ENCODE peak calls at places on chromosomes 2 and 18, in ten cellular contexts. G is K562, K is thyroid gland, Z is ascending aorta, M is neural progenitor cell, T is right atrium auricular region, C is pancreas, U is colonic mucosa, L is PC-9, S is psoas muscle. O is an unnamed sample.

GRCh38 chr2:180374502-180375281 is 367.6 kb upstream of the CWC22 start:
- DNase-seq in G (no peak), K (no peak), Z (no peak), M (no peak), T (no peak), C (no peak), U (no peak), L (no peak), S (no peak), O (no peak)

GRCh38 chr2:68769586-68770270 is 35.1 kb downstream of the ARHGAP25 start:
- DNase-seq in G (no peak), K (no peak), Z (no peak), M (no peak), T (no peak), C (no peak), U (no peak), L (no peak), S (no peak), O (no peak)

GRCh38 chr18:46469186-46469915 is 187.7 kb downstream of the LOXHD1 start:
- DNase-seq in G (no peak), K (peak; percentile 41), Z (no peak), M (peak; percentile 20), T (no peak), C (no peak), U (no peak), L (peak; percentile 55), S (no peak), O (no peak)

GRCh38 chr18:55300469-55301195 is 287.4 kb downstream of the TCF4 start:
- DNase-seq in G (peak; percentile 22), K (no peak), Z (no peak), M (no peak), T (no peak), C (no peak), U (no peak), L (no peak), S (no peak), O (peak; percentile 33)

GRCh38 chr2:218964041-218964771 is 4.7 kb downstream of the CDK5R2 start:
- DNase-seq in G (peak; percentile 42), K (no peak), Z (no peak), M (peak; percentile 48), T (no peak), C (no peak), U (no peak), L (peak; percentile 17), S (no peak), O (no peak)

GRCh38 chr2:88656690-88657089 is 29.4 kb upstream of the EIF2AK3 start:
- DNase-seq in G (no peak), K (peak; percentile 6), Z (peak; percentile 68), M (no peak), T (no peak), C (no peak), U (no peak), L (no peak), S (no peak), O (no peak)

GRCh38 chr2:96099861-96100798 is 16.2 kb downstream of the ADRA2B start:
- DNase-seq in G (no peak), K (peak; percentile 1), Z (peak; percentile 53), M (no peak), T (peak; percentile 51), C (no peak), U (peak; percentile 11), L (no peak), S (no peak), O (peak; percentile 7)

GRCh38 chr2:105698820-105699219 is 45.9 kb upstream of the NCK2 start:
- DNase-seq in G (no peak), K (no peak), Z (no peak), M (no peak), T (no peak), C (no peak), U (no peak), L (no peak), S (no peak), O (no peak)

GRCh38 chr2:149145314-149146295 is 107.1 kb downstream of the LYPD6B start:
- DNase-seq in G (no peak), K (no peak), Z (no peak), M (no peak), T (no peak), C (no peak), U (no peak), L (no peak), S (no peak), O (no peak)

GRCh38 chr2:141341444-141341843 is 789.4 kb downstream of the LRP1B start:
- DNase-seq in G (no peak), K (no peak), Z (no peak), M (no peak), T (no peak), C (no peak), U (no peak), L (no peak), S (no peak), O (no peak)

GRCh38 chr2:63643486-63643885 is 54.7 kb downstream of the MDH1 start:
- DNase-seq in G (no peak), K (no peak), Z (no peak), M (no peak), T (no peak), C (no peak), U (no peak), L (no peak), S (no peak), O (no peak)

GRCh38 chr2:44392338-44392943 is 30.7 kb downstream of the CAMKMT start:
- DNase-seq in G (no peak), K (peak; percentile 42), Z (no peak), M (peak; percentile 71), T (no peak), C (peak; percentile 29), U (peak; percentile 41), L (peak; percentile 46), S (no peak), O (no peak)

GRCh38 chr2:133991606-133992168 is 262.2 kb upstream of the MGAT5 start:
- DNase-seq in G (no peak), K (no peak), Z (no peak), M (no peak), T (no peak), C (no peak), U (no peak), L (no peak), S (no peak), O (no peak)

GRCh38 chr2:201500534-201500933 is 49.0 kb downstream of the STRADB start:
- DNase-seq in G (no peak), K (no peak), Z (no peak), M (no peak), T (no peak), C (no peak), U (no peak), L (no peak), S (no peak), O (no peak)

GRCh38 chr2:118851650-118852049 is 4.2 kb upstream of the EN1 start:
- DNase-seq in G (no peak), K (no peak), Z (no peak), M (peak; percentile 65), T (no peak), C (no peak), U (no peak), L (no peak), S (no peak), O (no peak)

GRCh38 chr2:189868896-189869295 is 84.6 kb downstream of the PMS1 start:
- DNase-seq in G (no peak), K (no peak), Z (no peak), M (no peak), T (no peak), C (no peak), U (no peak), L (no peak), S (no peak), O (no peak)
- H3K36me3 ChIP-seq in G (peaks cover 25% of the 10 kb centered on the region), K (no peaks in the 10 kb centered on the region), Z (peaks cover 6% of the 10 kb centered on the region), M (peaks cover 13% of the 10 kb centered on the region), T (peaks cover 2% of the 10 kb centered on the region), C (no peaks in the 10 kb centered on the region), U (no peaks in the 10 kb centered on the region), L (no peaks in the 10 kb centered on the region), S (peaks cover 23% of the 10 kb centered on the region), O (no peaks in the 10 kb centered on the region)

DNA sequence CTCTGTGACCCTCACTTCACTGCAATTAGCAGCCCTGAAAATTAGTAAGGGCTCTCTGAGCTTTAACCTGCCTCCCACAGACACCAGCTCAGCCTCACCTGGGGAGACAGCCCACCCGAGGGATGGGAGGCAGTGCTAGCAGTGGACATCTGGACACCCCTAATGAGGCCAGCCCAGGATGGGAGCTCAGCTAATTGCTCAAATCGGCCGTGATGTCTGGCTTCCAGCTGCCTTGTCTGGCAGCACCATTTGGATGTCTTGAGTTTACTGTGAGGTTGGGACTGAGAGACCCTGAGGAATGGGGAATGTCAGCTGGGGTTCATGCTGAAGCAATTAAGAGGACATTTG is 365.6 kb downstream of the TNS1 start:
- DNase-seq in G (no peak), K (no peak), Z (no peak), M (peak; percentile 26), T (no peak), C (no peak), U (no peak), L (no peak), S (no peak), O (no peak)
- H3K4me1 ChIP-seq in G (no peaks in the 10 kb centered on the region), K (peaks cover 27% of the 10 kb centered on the region), Z (peaks cover 15% of the 10 kb centered on the region), M (peaks cover 11% of the 10 kb centered on the region), T (no peaks in the 10 kb centered on the region), C (no peaks in the 10 kb centered on the region), U (no peaks in the 10 kb centered on the region), L (no peaks in the 10 kb centered on the region), S (peaks cover 23% of the 10 kb centered on the region), O (no peaks in the 10 kb centered on the region)

GRCh38 chr2:233477548-233478433 is 88.8 kb downstream of the USP40 start:
- DNase-seq in G (no peak), K (no peak), Z (no peak), M (no peak), T (no peak), C (no peak), U (no peak), L (no peak), S (peak; percentile 51), O (no peak)

GRCh38 chr2:233479616-233480489 is 86.7 kb downstream of the USP40 start:
- DNase-seq in G (no peak), K (no peak), Z (no peak), M (no peak), T (no peak), C (no peak), U (no peak), L (no peak), S (peak; percentile 49), O (no peak)

GRCh38 chr2:233476083-233476410 is 90.5 kb downstream of the USP40 start:
- DNase-seq in G (no peak), K (no peak), Z (peak; percentile 25), M (no peak), T (peak; percentile 53), C (no peak), U (peak; percentile 6), L (no peak), S (peak; percentile 48), O (no peak)

GRCh38 chr2:233473878-233474277 is 92.7 kb downstream of the USP40 start:
- DNase-seq in G (no peak), K (no peak), Z (no peak), M (no peak), T (peak; percentile 40), C (no peak), U (peak; percentile 9), L (no peak), S (peak; percentile 51), O (no peak)

GRCh38 chr2:233476651-233477547 is 89.7 kb downstream of the USP40 start:
- DNase-seq in G (no peak), K (no peak), Z (no peak), M (no peak), T (peak; percentile 40), C (no peak), U (no peak), L (no peak), S (peak; percentile 56), O (no peak)
- H3K36me3 ChIP-seq in G (no peaks in the 10 kb centered on the region), K (peaks cover 21% of the 10 kb centered on the region), Z (peaks cover 36% of the 10 kb centered on the region), M (no peaks in the 10 kb centered on the region), T (peaks cover 38% of the 10 kb centered on the region), C (peaks cover 5% of the 10 kb centered on the region), U (no peaks in the 10 kb centered on the region), L (no peaks in the 10 kb centered on the region), S (peaks cover 73% of the 10 kb centered on the region), O (no peaks in the 10 kb centered on the region)

GRCh38 chr2:37654419-37654818 is 17.0 kb downstream of the CDC42EP3 start:
- DNase-seq in G (no peak), K (no peak), Z (no peak), M (peak; percentile 31), T (no peak), C (no peak), U (no peak), L (no peak), S (no peak), O (no peak)
- H3K4me1 ChIP-seq in G (no peaks in the 10 kb centered on the region), K (peaks cover 24% of the 10 kb centered on the region), Z (peaks cover 69% of the 10 kb centered on the region), M (peaks cover 52% of the 10 kb centered on the region), T (no peaks in the 10 kb centered on the region), C (peaks cover 4% of the 10 kb centered on the region), U (no peaks in the 10 kb centered on the region), L (peaks cover 49% of the 10 kb centered on the region), S (peaks cover 85% of the 10 kb centered on the region), O (peaks cover 15% of the 10 kb centered on the region)

O was measured in uterus.